ENCODE peak calls at places on chromosome 2, in eight cellular contexts. W, Q, O, D, S, F, X and N are unnamed samples.
A peak's percentile ranks its signal among the peaks of the same experiment; 100 is the strongest.

GRCh38 chr2:172181840-172182239 is 79.1 kb upstream of the DLX2 start:
- DNase-seq in W (no peak), Q (no peak), O (no peak), D (no peak), S (no peak), F (peak; percentile 54), X (no peak), N (no peak)

GRCh38 chr2:7567646-7568045 is 650.4 kb downstream of the RNF144A start:
- DNase-seq in W (no peak), Q (peak; percentile 80), O (no peak), D (no peak), S (no peak), F (no peak), X (no peak), N (no peak)

GRCh38 chr2:69754633-69755032 is 12.7 kb downstream of the ANXA4 start:
- DNase-seq in W (no peak), Q (no peak), O (no peak), D (no peak), S (no peak), F (no peak), X (no peak), N (no peak)

GRCh38 chr2:170928824-170929685 is at the start of gene GORASP2:
- DNase-seq in W (peak; percentile 98), Q (peak; percentile 100), O (peak; percentile 99), D (peak; percentile 99), S (peak; percentile 99), F (peak; percentile 96), X (peak; percentile 100), N (peak; percentile 96)

GRCh38 chr2:56132138-56132537 is 51.7 kb upstream of the CCDC85A start:
- DNase-seq in W (peak; percentile 39), Q (no peak), O (no peak), D (peak; percentile 43), S (peak; percentile 72), F (peak; percentile 31), X (peak; percentile 54), N (no peak)

GRCh38 chr2:106191511-106192016 is 2.5 kb downstream of the UXS1 start:
- DNase-seq in W (no peak), Q (no peak), O (no peak), D (no peak), S (no peak), F (no peak), X (no peak), N (no peak)

GRCh38 chr2:37907480-37908070 is 17.5 kb upstream of the RMDN2 start:
- DNase-seq in W (no peak), Q (no peak), O (no peak), D (no peak), S (no peak), F (no peak), X (no peak), N (no peak)

GRCh38 chr2:36734304-36734703 is 37.8 kb downstream of the VIT start:
- DNase-seq in W (no peak), Q (no peak), O (no peak), D (no peak), S (no peak), F (no peak), X (no peak), N (no peak)

GRCh38 chr2:227228061-227228667 is 63.7 kb downstream of the COL4A3 start:
- DNase-seq in W (peak; percentile 69), Q (no peak), O (no peak), D (no peak), S (peak; percentile 91), F (no peak), X (peak; percentile 71), N (no peak)

GRCh38 chr2:113157897-113158753 is 15.6 kb upstream of the PSD4 start:
- DNase-seq in W (no peak), Q (no peak), O (no peak), D (peak; percentile 65), S (no peak), F (no peak), X (peak; percentile 26), N (no peak)

GRCh38 chr2:180604077-180604476 is 376.3 kb upstream of the UBE2E3 start:
- DNase-seq in W (no peak), Q (no peak), O (no peak), D (no peak), S (no peak), F (peak; percentile 8), X (peak; percentile 29), N (no peak)

GRCh38 chr2:30139131-30139870 is 7.5 kb upstream of the YPEL5 start:
- DNase-seq in W (no peak), Q (peak; percentile 48), O (no peak), D (no peak), S (no peak), F (no peak), X (no peak), N (no peak)